ENCODE peak calls at places on chromosomes 12 and 14, in nine cellular contexts. M is Peyer's patch; C is RPMI8226; X is HCT116; R is NCI-H2029; I is KBM-7; Z is EL; F is activated CD4-positive, alpha-beta T cell treated with anti-CD3 and anti-CD28 coated beads for 24 hours; D is activated T-cell treated with anti-CD3 and anti-CD28 coated beads, Interleukin-2, amount 50 U/mL, for 48 hours. V is an unnamed sample.

GRCh38 chr14:96512122-96512521 is 9.9 kb downstream of the PAPOLA start:
- DNase-seq in F (no peak), D (no peak), X (no peak), R (no peak), I (no peak), C (no peak), M (no peak), Z (no peak), V (no peak)

GRCh38 chr14:92553456-92553855 is 39.9 kb downstream of the RIN3 start:
- DNase-seq in C (no peak), X (no peak), I (no peak), F (no peak), Z (peak), D (no peak), R (no peak), M (peak), V (no peak)

GRCh38 chr14:91317381-91318313 is 73.1 kb upstream of the GPR68 start:
- DNase-seq in D (peak), C (peak), F (peak), X (no peak), I (peak), Z (no peak), M (peak), R (peak), V (no peak)

GRCh38 chr12:51528852-51529545 is 62.0 kb upstream of the SCN8A start:
- DNase-seq in X (no peak), D (no peak), C (no peak), R (no peak), I (no peak), Z (peak), F (no peak), M (no peak), V (no peak)

GRCh38 chr12:132486576-132486975 is 3.4 kb upstream of the FBRSL1 start:
- DNase-seq in F (no peak), C (no peak), D (no peak), I (no peak), M (no peak), R (no peak), X (no peak), Z (no peak), V (no peak)

GRCh38 chr12:19155981-19156734 is 26.6 kb downstream of the PLEKHA5 start:
- DNase-seq in M (no peak), Z (no peak), F (no peak), C (no peak), D (no peak), I (no peak), X (no peak), R (no peak), V (no peak)

GRCh38 chr14:75334191-75335051 is 55.8 kb downstream of the FOS start:
- DNase-seq in M (no peak), F (peak), C (peak), Z (no peak), D (peak), X (no peak), I (peak), R (no peak), V (no peak)

GRCh38 chr14:21498540-21499526 is 12.3 kb downstream of the METTL3 start:
- DNase-seq in R (peak), D (no peak), M (no peak), I (peak), Z (peak), X (peak), C (peak), F (no peak), V (peak)

GRCh38 chr14:88551936-88552565 is 2.8 kb downstream of the PTPN21 start:
- DNase-seq in X (no peak), R (no peak), M (peak), Z (peak), I (no peak), C (no peak), F (no peak), D (no peak), V (no peak)

GRCh38 chr14:26687438-26687837 is 89.6 kb upstream of the NOVA1 start:
- DNase-seq in I (no peak), M (no peak), Z (no peak), R (no peak), D (no peak), X (no peak), F (no peak), C (no peak), V (no peak)

GRCh38 chr12:95131589-95132335 is 58.3 kb upstream of the NR2C1 start:
- DNase-seq in D (no peak), R (no peak), M (no peak), X (no peak), I (no peak), Z (no peak), C (no peak), F (no peak), V (no peak)

GRCh38 chr12:130752692-130753230 is 36.7 kb upstream of the RIMBP2 start:
- DNase-seq in R (no peak), X (no peak), M (no peak), D (no peak), C (peak), F (no peak), Z (no peak), I (no peak), V (no peak)

GRCh38 chr12:31588976-31589375 is 2.0 kb downstream of the DENND5B start:
- DNase-seq in C (no peak), M (no peak), X (no peak), F (no peak), D (no peak), R (no peak), I (no peak), Z (peak), V (no peak)

GRCh38 chr12:51323966-51324895 is at the start of gene BIN2:
- DNase-seq in M (peak), Z (no peak), X (no peak), I (peak), C (peak), R (no peak), D (peak), F (peak), V (no peak)

GRCh38 chr14:25231006-25231405 is 181.1 kb upstream of the STXBP6 start:
- DNase-seq in D (no peak), R (peak), X (no peak), M (no peak), C (no peak), I (no peak), F (no peak), Z (no peak), V (peak)

GRCh38 chr14:97602438-97603117 is 805.4 kb downstream of the VRK1 start:
- DNase-seq in F (peak), X (no peak), D (peak), M (no peak), I (no peak), C (no peak), Z (no peak), R (no peak), V (no peak)

GRCh38 chr14:35835208-35835982 is 9.3 kb downstream of the BRMS1L start:
- DNase-seq in M (no peak), I (no peak), Z (no peak), X (no peak), R (no peak), D (no peak), F (no peak), C (no peak), V (no peak)

GRCh38 chr14:81162941-81163340 is 57.8 kb downstream of the GTF2A1 start:
- DNase-seq in I (peak), C (no peak), X (peak), Z (peak), M (no peak), F (no peak), D (no peak), R (no peak), V (no peak)

GRCh38 chr14:80388980-80389711 is 177.8 kb upstream of the DIO2 start:
- DNase-seq in C (no peak), M (no peak), Z (peak), F (no peak), D (no peak), R (no peak), X (no peak), I (no peak), V (no peak)

GRCh38 chr12:115004469-115005146 is 320.6 kb upstream of the TBX3 start:
- DNase-seq in X (no peak), Z (no peak), M (no peak), I (no peak), D (no peak), F (no peak), R (peak), C (no peak), V (no peak)

GRCh38 chr12:109329710-109330109 is 18.0 kb upstream of the MYO1H start:
- DNase-seq in R (no peak), X (no peak), D (no peak), F (no peak), M (no peak), C (no peak), Z (no peak), I (no peak), V (peak)

GRCh38 chr12:65508281-65509035 is 230.0 kb downstream of the MSRB3 start:
- DNase-seq in X (no peak), F (no peak), Z (no peak), R (no peak), D (no peak), I (no peak), M (no peak), C (no peak), V (no peak)

GRCh38 chr12:105935106-105935505 is 203.6 kb downstream of the NUAK1 start:
- DNase-seq in M (no peak), C (no peak), F (no peak), X (no peak), D (no peak), I (no peak), R (no peak), Z (peak), V (no peak)

GRCh38 chr12:128644664-128645296 is 179.0 kb downstream of the SLC15A4 start:
- DNase-seq in F (peak), Z (no peak), X (no peak), D (peak), M (peak), I (peak), R (no peak), C (peak), V (peak)

GRCh38 chr12:102167821-102168605 is 29.6 kb downstream of the PMCH start:
- DNase-seq in F (no peak), D (no peak), R (no peak), I (no peak), C (no peak), X (no peak), M (no peak), Z (no peak), V (no peak)

GRCh38 chr12:9319842-9320173 is 111.6 kb upstream of the PZP start:
- DNase-seq in I (no peak), R (peak), D (no peak), Z (no peak), F (no peak), M (no peak), X (no peak), C (no peak), V (no peak)

GRCh38 chr12:112122823-112123690 is 2.3 kb upstream of the TRAFD1 start:
- DNase-seq in R (peak), X (no peak), F (no peak), C (no peak), M (no peak), I (no peak), D (no peak), Z (peak), V (no peak)

GRCh38 chr12:119659289-119659897 is 8.5 kb upstream of the PRKAB1 start:
- DNase-seq in Z (peak), M (no peak), I (peak), R (no peak), C (peak), X (no peak), F (no peak), D (peak), V (peak)

GRCh38 chr12:27595231-27595642 is 71.2 kb downstream of the PPFIBP1 start:
- DNase-seq in D (no peak), R (no peak), C (no peak), I (no peak), M (no peak), Z (peak), X (no peak), F (no peak), V (no peak)

GRCh38 chr12:131136539-131136872 is 182.8 kb downstream of the ADGRD1 start:
- DNase-seq in C (no peak), F (no peak), D (no peak), Z (no peak), X (no peak), R (no peak), I (no peak), M (no peak), V (no peak)

GRCh38 chr12:57895337-57896138 is 45.8 kb upstream of the ATP23 start:
- DNase-seq in X (no peak), C (no peak), R (no peak), D (no peak), M (no peak), F (no peak), I (no peak), Z (peak), V (no peak)

GRCh38 chr14:73627033-73627432 is 14.7 kb downstream of the ACOT6 start:
- DNase-seq in R (no peak), X (no peak), M (no peak), D (peak), I (no peak), F (no peak), Z (no peak), C (no peak), V (no peak)

GRCh38 chr14:72901361-72901760 is 7.5 kb upstream of the DPF3 start:
- DNase-seq in F (no peak), C (no peak), Z (no peak), R (no peak), X (no peak), D (no peak), I (no peak), M (no peak), V (no peak)

V was measured in NCI-H1105 treated with DMSO at 0.1 percent for 48 hours.